ENCODE peak calls at places on chromosome 9, in ten cellular contexts. One of them, this sample, is unnamed.

GRCh38 chr9:109278848-109279247 is 42.0 kb downstream of the EPB41L4B start:
- DNase-seq in Right ventricle myocardium inferior: no peak
- DNase-seq in SHP77: peak; percentile 43
- DNase-seq in head of caudate nucleus: no peak
- DNase-seq in HT1080: no peak
- DNase-seq in activated gamma-delta T cell treated with Interleukin-2 at 50 U/mL for 16 hours: no peak
- DNase-seq in stimulated activated CD8-positive, alpha-beta memory T cell treated with anti-CD3 and anti-CD28 coated beads, Interleukin-4, amount 100 ng/mL, for 4 hours: no peak
- DNase-seq in NCI-H1436 treated with DMSO at 0.1 percent for 48 hours: no peak
- DNase-seq in T-helper 2 cell: no peak
- DNase-seq in NCI-H510A treated with DMSO at 0.1 percent for 48 hours: no peak
- DNase-seq in this sample: no peak

GRCh38 chr9:88085481-88085880 is 52.8 kb downstream of the SPATA31C2 start:
- DNase-seq in HT1080: no peak
- DNase-seq in T-helper 2 cell: no peak
- DNase-seq in stimulated activated CD8-positive, alpha-beta memory T cell treated with anti-CD3 and anti-CD28 coated beads, Interleukin-4, amount 100 ng/mL, for 4 hours: no peak
- DNase-seq in SHP77: no peak
- DNase-seq in NCI-H510A treated with DMSO at 0.1 percent for 48 hours: no peak
- DNase-seq in NCI-H1436 treated with DMSO at 0.1 percent for 48 hours: no peak
- DNase-seq in Right ventricle myocardium inferior: no peak
- DNase-seq in head of caudate nucleus: no peak
- DNase-seq in activated gamma-delta T cell treated with Interleukin-2 at 50 U/mL for 16 hours: no peak
- DNase-seq in this sample: no peak

GRCh38 chr9:90307177-90307833 is 335.3 kb downstream of the DIRAS2 start:
- DNase-seq in stimulated activated CD8-positive, alpha-beta memory T cell treated with anti-CD3 and anti-CD28 coated beads, Interleukin-4, amount 100 ng/mL, for 4 hours: no peak
- DNase-seq in head of caudate nucleus: no peak
- DNase-seq in NCI-H1436 treated with DMSO at 0.1 percent for 48 hours: no peak
- DNase-seq in Right ventricle myocardium inferior: no peak
- DNase-seq in T-helper 2 cell: no peak
- DNase-seq in SHP77: peak; percentile 55
- DNase-seq in HT1080: no peak
- DNase-seq in activated gamma-delta T cell treated with Interleukin-2 at 50 U/mL for 16 hours: no peak
- DNase-seq in NCI-H510A treated with DMSO at 0.1 percent for 48 hours: no peak
- DNase-seq in this sample: no peak

GRCh38 chr9:131562032-131562959 is 17.0 kb downstream of the PRRT1B start:
- DNase-seq in stimulated activated CD8-positive, alpha-beta memory T cell treated with anti-CD3 and anti-CD28 coated beads, Interleukin-4, amount 100 ng/mL, for 4 hours: no peak
- DNase-seq in HT1080: peak; percentile 24
- DNase-seq in head of caudate nucleus: no peak
- DNase-seq in Right ventricle myocardium inferior: no peak
- DNase-seq in NCI-H510A treated with DMSO at 0.1 percent for 48 hours: no peak
- DNase-seq in activated gamma-delta T cell treated with Interleukin-2 at 50 U/mL for 16 hours: no peak
- DNase-seq in NCI-H1436 treated with DMSO at 0.1 percent for 48 hours: no peak
- DNase-seq in T-helper 2 cell: no peak
- DNase-seq in SHP77: no peak
- DNase-seq in this sample: no peak

GRCh38 chr9:130933114-130934046 is 5.7 kb downstream of the FIBCD1 start:
- DNase-seq in stimulated activated CD8-positive, alpha-beta memory T cell treated with anti-CD3 and anti-CD28 coated beads, Interleukin-4, amount 100 ng/mL, for 4 hours: no peak
- DNase-seq in HT1080: no peak
- DNase-seq in Right ventricle myocardium inferior: peak; percentile 57
- DNase-seq in head of caudate nucleus: no peak
- DNase-seq in NCI-H510A treated with DMSO at 0.1 percent for 48 hours: no peak
- DNase-seq in T-helper 2 cell: no peak
- DNase-seq in activated gamma-delta T cell treated with Interleukin-2 at 50 U/mL for 16 hours: no peak
- DNase-seq in SHP77: no peak
- DNase-seq in NCI-H1436 treated with DMSO at 0.1 percent for 48 hours: no peak
- DNase-seq in this sample: no peak

GRCh38 chr9:93010056-93010455 is 48.4 kb upstream of the SUSD3 start:
- DNase-seq in NCI-H1436 treated with DMSO at 0.1 percent for 48 hours: no peak
- DNase-seq in Right ventricle myocardium inferior: no peak
- DNase-seq in stimulated activated CD8-positive, alpha-beta memory T cell treated with anti-CD3 and anti-CD28 coated beads, Interleukin-4, amount 100 ng/mL, for 4 hours: no peak
- DNase-seq in NCI-H510A treated with DMSO at 0.1 percent for 48 hours: no peak
- DNase-seq in SHP77: no peak
- DNase-seq in HT1080: no peak
- DNase-seq in T-helper 2 cell: no peak
- DNase-seq in head of caudate nucleus: no peak
- DNase-seq in activated gamma-delta T cell treated with Interleukin-2 at 50 U/mL for 16 hours: no peak
- DNase-seq in this sample: no peak

GRCh38 chr9:129765764-129766317 is 13.0 kb upstream of the PTGES start:
- DNase-seq in head of caudate nucleus: no peak
- DNase-seq in SHP77: no peak
- DNase-seq in NCI-H510A treated with DMSO at 0.1 percent for 48 hours: no peak
- DNase-seq in HT1080: no peak
- DNase-seq in Right ventricle myocardium inferior: no peak
- DNase-seq in NCI-H1436 treated with DMSO at 0.1 percent for 48 hours: no peak
- DNase-seq in stimulated activated CD8-positive, alpha-beta memory T cell treated with anti-CD3 and anti-CD28 coated beads, Interleukin-4, amount 100 ng/mL, for 4 hours: no peak
- DNase-seq in T-helper 2 cell: no peak
- DNase-seq in activated gamma-delta T cell treated with Interleukin-2 at 50 U/mL for 16 hours: no peak
- DNase-seq in this sample: no peak

GRCh38 chr9:16704489-16705111 is 165.9 kb downstream of the BNC2 start:
- DNase-seq in Right ventricle myocardium inferior: peak; percentile 77
- DNase-seq in SHP77: no peak
- DNase-seq in T-helper 2 cell: no peak
- DNase-seq in activated gamma-delta T cell treated with Interleukin-2 at 50 U/mL for 16 hours: no peak
- DNase-seq in NCI-H510A treated with DMSO at 0.1 percent for 48 hours: no peak
- DNase-seq in NCI-H1436 treated with DMSO at 0.1 percent for 48 hours: no peak
- DNase-seq in HT1080: no peak
- DNase-seq in stimulated activated CD8-positive, alpha-beta memory T cell treated with anti-CD3 and anti-CD28 coated beads, Interleukin-4, amount 100 ng/mL, for 4 hours: no peak
- DNase-seq in head of caudate nucleus: peak; percentile 11
- DNase-seq in this sample: no peak

GRCh38 chr9:87337335-87338074 is 160.2 kb upstream of the DAPK1 start:
- DNase-seq in SHP77: no peak
- DNase-seq in NCI-H510A treated with DMSO at 0.1 percent for 48 hours: no peak
- DNase-seq in T-helper 2 cell: no peak
- DNase-seq in activated gamma-delta T cell treated with Interleukin-2 at 50 U/mL for 16 hours: no peak
- DNase-seq in head of caudate nucleus: peak; percentile 20
- DNase-seq in NCI-H1436 treated with DMSO at 0.1 percent for 48 hours: no peak
- DNase-seq in Right ventricle myocardium inferior: no peak
- DNase-seq in stimulated activated CD8-positive, alpha-beta memory T cell treated with anti-CD3 and anti-CD28 coated beads, Interleukin-4, amount 100 ng/mL, for 4 hours: no peak
- DNase-seq in HT1080: no peak
- DNase-seq in this sample: no peak

GRCh38 chr9:15735083-15735974 is 182.5 kb downstream of the CCDC171 start:
- DNase-seq in activated gamma-delta T cell treated with Interleukin-2 at 50 U/mL for 16 hours: no peak
- DNase-seq in NCI-H1436 treated with DMSO at 0.1 percent for 48 hours: no peak
- DNase-seq in Right ventricle myocardium inferior: no peak
- DNase-seq in NCI-H510A treated with DMSO at 0.1 percent for 48 hours: no peak
- DNase-seq in stimulated activated CD8-positive, alpha-beta memory T cell treated with anti-CD3 and anti-CD28 coated beads, Interleukin-4, amount 100 ng/mL, for 4 hours: no peak
- DNase-seq in head of caudate nucleus: no peak
- DNase-seq in SHP77: no peak
- DNase-seq in T-helper 2 cell: no peak
- DNase-seq in HT1080: peak; percentile 72
- DNase-seq in this sample: no peak

GRCh38 chr9:120611690-120612068 is 31.7 kb upstream of the CDK5RAP2 start:
- DNase-seq in T-helper 2 cell: no peak
- DNase-seq in NCI-H510A treated with DMSO at 0.1 percent for 48 hours: no peak
- DNase-seq in stimulated activated CD8-positive, alpha-beta memory T cell treated with anti-CD3 and anti-CD28 coated beads, Interleukin-4, amount 100 ng/mL, for 4 hours: no peak
- DNase-seq in HT1080: no peak
- DNase-seq in activated gamma-delta T cell treated with Interleukin-2 at 50 U/mL for 16 hours: no peak
- DNase-seq in Right ventricle myocardium inferior: no peak
- DNase-seq in head of caudate nucleus: no peak
- DNase-seq in NCI-H1436 treated with DMSO at 0.1 percent for 48 hours: no peak
- DNase-seq in SHP77: no peak
- DNase-seq in this sample: no peak

GRCh38 chr9:251398-251797 is 36.7 kb downstream of the DOCK8 start:
- DNase-seq in NCI-H1436 treated with DMSO at 0.1 percent for 48 hours: no peak
- DNase-seq in SHP77: no peak
- DNase-seq in Right ventricle myocardium inferior: no peak
- DNase-seq in HT1080: no peak
- DNase-seq in head of caudate nucleus: no peak
- DNase-seq in activated gamma-delta T cell treated with Interleukin-2 at 50 U/mL for 16 hours: no peak
- DNase-seq in stimulated activated CD8-positive, alpha-beta memory T cell treated with anti-CD3 and anti-CD28 coated beads, Interleukin-4, amount 100 ng/mL, for 4 hours: no peak
- DNase-seq in T-helper 2 cell: no peak
- DNase-seq in NCI-H510A treated with DMSO at 0.1 percent for 48 hours: no peak
- DNase-seq in this sample: no peak

GRCh38 chr9:14547245-14548060 is 145.8 kb downstream of the ZDHHC21 start:
- DNase-seq in NCI-H510A treated with DMSO at 0.1 percent for 48 hours: no peak
- DNase-seq in Right ventricle myocardium inferior: no peak
- DNase-seq in head of caudate nucleus: no peak
- DNase-seq in HT1080: no peak
- DNase-seq in activated gamma-delta T cell treated with Interleukin-2 at 50 U/mL for 16 hours: no peak
- DNase-seq in T-helper 2 cell: no peak
- DNase-seq in NCI-H1436 treated with DMSO at 0.1 percent for 48 hours: no peak
- DNase-seq in stimulated activated CD8-positive, alpha-beta memory T cell treated with anti-CD3 and anti-CD28 coated beads, Interleukin-4, amount 100 ng/mL, for 4 hours: no peak
- DNase-seq in SHP77: no peak
- DNase-seq in this sample: no peak